ENCODE peak calls at places on chromosomes 13 and 19, in four cellular contexts. X, S, F and J are unnamed samples.

GRCh38 chr19:17765069-17765618 is 13.9 kb downstream of the FCHO1 start:
- DNase-seq in X (no peak), S (peak), F (no peak), J (no peak)

GRCh38 chr19:29528350-29528945 is 2.7 kb downstream of the VSTM2B start:
- DNase-seq in X (peak), S (peak), F (peak), J (peak)

GRCh38 chr13:74134777-74135305 is 637 bp upstream of the KLF12 start:
- DNase-seq in X (no peak), S (no peak), F (peak), J (peak)

GRCh38 chr19:48551437-48552302 is at the start of gene SULT2B1:
- DNase-seq in X (no peak), S (no peak), F (no peak), J (no peak)

GRCh38 chr19:44775676-44776240 is 1.9 kb upstream of the CBLC start:
- DNase-seq in X (no peak), S (no peak), F (no peak), J (no peak)

GRCh38 chr19:23002690-23003422 is at the start of gene ZNF728:
- DNase-seq in X (no peak), S (no peak), F (peak), J (no peak)

GRCh38 chr19:6739884-6740588 is 556 bp downstream of the TRIP10 start:
- DNase-seq in X (no peak), S (no peak), F (peak), J (peak)

GRCh38 chr19:17831419-17831888 is 10.1 kb upstream of the INSL3 start:
- DNase-seq in X (no peak), S (no peak), F (no peak), J (peak)

GRCh38 chr13:37869756-37870488 is at the start of gene TRPC4:
- DNase-seq in X (no peak), S (peak), F (peak), J (peak)

GRCh38 chr13:19587635-19588300 is 26.4 kb upstream of the TPTE2 start:
- DNase-seq in X (no peak), S (peak), F (peak), J (no peak)

GRCh38 chr19:29271341-29271740 is 58.4 kb upstream of the UQCRFS1 start:
- DNase-seq in X (no peak), S (no peak), F (no peak), J (no peak)

GRCh38 chr19:677601-678380 is 1.6 kb downstream of the FSTL3 start:
- DNase-seq in X (no peak), S (no peak), F (no peak), J (no peak)

GRCh38 chr19:51639916-51640315 is 6.7 kb downstream of the SIGLEC14 start:
- DNase-seq in X (no peak), S (no peak), F (no peak), J (no peak)

GRCh38 chr13:29721766-29722165 is 126.3 kb upstream of the SLC7A1 start:
- DNase-seq in X (no peak), S (no peak), F (no peak), J (no peak)

GRCh38 chr19:34254552-34255432 is at the start of gene GARRE1:
- DNase-seq in X (no peak), S (no peak), F (peak), J (peak)

GRCh38 chr19:16824658-16825311 is 4.4 kb upstream of the SIN3B start:
- DNase-seq in X (no peak), S (no peak), F (no peak), J (no peak)

GRCh38 chr19:47232422-47233211 is 1.6 kb upstream of the BBC3 start:
- DNase-seq in X (no peak), S (no peak), F (no peak), J (no peak)
- TF ChIP-seq ETV6 in X (no peak), S (no peak), F (no peak), J (no peak)

GRCh38 chr13:51673165-51673564 is 88.9 kb downstream of the WDFY2 start:
- DNase-seq in X (no peak), S (no peak), F (no peak), J (no peak)

GRCh38 chr13:51675385-51675784 is 91.1 kb downstream of the WDFY2 start:
- DNase-seq in X (no peak), S (no peak), F (no peak), J (no peak)

GRCh38 chr13:51676739-51677138 is 92.5 kb downstream of the WDFY2 start:
- DNase-seq in X (no peak), S (no peak), F (no peak), J (no peak)

GRCh38 chr13:51675877-51676276 is 91.6 kb downstream of the WDFY2 start:
- DNase-seq in X (no peak), S (no peak), F (no peak), J (no peak)

DNA sequence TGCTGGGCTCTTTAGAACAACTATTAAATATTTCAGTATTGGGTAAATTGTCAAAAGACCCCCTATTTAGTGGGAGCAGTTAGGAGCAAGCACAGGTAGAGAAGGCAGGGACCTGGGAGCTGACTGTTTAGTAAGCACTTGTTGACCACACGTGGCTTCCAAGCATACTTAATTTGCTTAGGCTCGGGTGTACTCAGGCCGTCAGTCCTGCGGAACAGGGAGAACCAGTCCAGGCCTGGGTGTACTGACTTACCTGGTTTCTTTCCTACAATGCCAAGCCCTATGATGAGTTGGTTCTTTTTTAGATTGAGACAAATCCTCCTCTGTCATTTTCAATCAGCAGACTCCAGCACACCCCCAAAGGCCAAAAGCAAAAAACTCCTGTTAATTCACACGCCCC is 90.0 kb downstream of the WDFY2 start:
- DNase-seq in X (no peak), S (no peak), F (no peak), J (peak)
- TF ChIP-seq ETV6 in X (no peak), S (no peak), F (no peak), J (no peak)

GRCh38 chr13:113669871-113670341 is 2.9 kb downstream of the GRK1 start:
- DNase-seq in X (no peak), S (no peak), F (no peak), J (peak)

GRCh38 chr13:113667771-113668490 is 912 bp downstream of the GRK1 start:
- DNase-seq in X (no peak), S (no peak), F (no peak), J (peak)

GRCh38 chr13:113669231-113669870 is 2.3 kb downstream of the GRK1 start:
- DNase-seq in X (no peak), S (no peak), F (no peak), J (peak)

GRCh38 chr13:113666951-113667701 is at the start of gene GRK1:
- DNase-seq in X (no peak), S (no peak), F (no peak), J (peak)

DNA sequence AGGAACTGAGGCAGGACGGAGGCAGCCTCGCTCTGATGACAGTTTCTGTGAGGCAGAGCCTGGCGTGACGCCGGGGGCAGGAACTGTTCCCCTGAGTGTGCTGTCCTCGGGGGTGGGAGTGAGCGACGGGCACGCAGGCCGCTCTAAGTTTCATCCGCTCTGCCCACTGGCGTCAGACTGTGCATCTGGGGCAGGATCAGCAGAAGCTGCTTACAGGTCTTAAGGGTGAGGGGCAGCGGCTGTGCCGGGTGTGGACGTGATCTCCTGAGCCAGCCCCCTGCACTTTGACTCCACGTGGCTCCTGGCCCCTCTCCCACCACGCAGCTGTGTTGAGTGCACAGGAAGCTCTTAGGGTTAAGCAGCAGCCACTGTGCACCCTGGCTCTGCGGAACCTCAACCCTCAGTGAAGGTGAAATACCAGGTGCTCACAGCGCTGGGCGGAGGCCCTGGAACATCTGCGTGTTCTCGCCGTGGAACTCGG is 1.5 kb downstream of the GRK1 start:
- DNase-seq in X (no peak), S (no peak), F (no peak), J (peak)
- TF ChIP-seq ETV6 in X (no peak), S (no peak), F (no peak), J (no peak)

GRCh38 chr19:2461751-2462634 is 5.2 kb upstream of the LMNB2 start:
- DNase-seq in X (no peak), S (no peak), F (peak), J (peak)

GRCh38 chr19:2458054-2458453 is 1.3 kb upstream of the LMNB2 start:
- DNase-seq in X (no peak), S (peak), F (no peak), J (no peak)

GRCh38 chr19:2460245-2460644 is 3.5 kb upstream of the LMNB2 start:
- DNase-seq in X (no peak), S (no peak), F (no peak), J (no peak)

GRCh38 chr19:2464389-2464788 is 7.6 kb upstream of the LMNB2 start:
- DNase-seq in X (no peak), S (no peak), F (no peak), J (no peak)

GRCh38 chr19:2462635-2463421 is 6.1 kb upstream of the LMNB2 start:
- DNase-seq in X (no peak), S (peak), F (no peak), J (peak)
- TF ChIP-seq ETV6 in X (no peak), S (peak), F (no peak), J (peak)

DNA sequence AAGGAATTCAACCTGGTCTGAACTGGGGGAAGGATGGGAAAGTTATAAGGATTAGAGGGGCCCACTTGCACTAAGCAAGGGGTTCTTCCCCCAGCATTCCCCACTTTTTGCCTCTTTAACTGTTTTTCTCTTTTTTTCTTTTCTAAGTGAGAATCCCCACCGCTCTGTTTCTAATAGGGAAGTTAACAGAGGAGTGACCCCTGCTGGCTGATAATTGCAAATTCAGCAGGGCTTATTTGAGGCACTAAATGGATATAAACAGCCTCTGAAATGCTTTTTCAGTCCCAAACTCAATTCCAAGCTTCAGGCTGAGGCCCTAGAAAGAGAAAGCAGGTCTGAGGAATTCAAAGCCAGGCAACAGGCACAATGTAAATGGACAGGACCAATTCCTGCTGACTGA is 38.2 kb upstream of the CEACAM21 start:
- DNase-seq in X (no peak), S (peak), F (peak), J (peak)
- TF ChIP-seq ETV6 in X (no peak), S (no peak), F (no peak), J (no peak)

DNA sequence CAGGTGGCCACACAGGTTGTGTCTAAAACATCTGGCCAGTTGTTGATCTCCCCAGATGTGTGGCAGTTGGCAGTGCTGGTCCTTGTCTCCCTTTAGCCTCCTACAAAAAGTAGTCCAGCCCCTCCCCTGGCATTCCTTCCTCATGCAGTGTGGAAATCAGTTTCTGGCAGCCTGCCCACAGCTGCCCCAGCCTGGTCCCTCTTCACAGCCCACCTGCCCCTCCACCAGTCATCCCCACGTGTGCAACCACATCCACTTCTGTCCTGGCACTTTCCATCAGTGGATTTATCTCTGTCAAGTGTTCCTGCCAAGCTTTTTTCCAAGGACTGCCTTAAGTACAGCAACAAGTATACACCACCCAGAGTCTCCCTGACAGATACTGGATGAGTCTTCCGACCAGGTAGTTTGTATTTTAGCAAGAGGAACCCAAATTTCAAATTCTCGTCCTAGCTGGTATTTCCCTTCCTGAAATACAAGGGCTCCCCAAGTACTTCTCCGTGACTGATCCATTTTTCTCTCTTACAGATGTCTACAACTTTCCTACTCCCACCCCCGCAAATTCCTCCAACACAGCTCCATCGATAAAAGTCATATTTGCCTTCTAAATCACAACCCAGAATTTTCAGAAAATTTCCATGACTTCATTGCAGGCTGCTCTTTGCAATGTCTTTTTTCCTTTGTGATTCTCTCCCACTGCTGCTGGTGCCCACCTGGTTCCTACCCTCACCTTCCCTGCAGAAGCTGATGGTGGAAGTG is 313.5 kb downstream of the FOXO1 start:
- DNase-seq in X (no peak), S (no peak), F (no peak), J (no peak)
- TF ChIP-seq ETV6 in X (no peak), S (no peak), F (no peak), J (no peak)